ENCODE peak calls at places on chromosomes 2 and 18, in four cellular contexts. L is K562, N is GM12878, T is HepG2. W is an unnamed sample.

GRCh38 chr18:55731594-55732042 is 143.6 kb upstream of the TCF4 start:
- DNase-seq in N (no peak), L (peak; percentile 50), T (no peak), W (no peak)

GRCh38 chr2:207819839-207820784 is 50.4 kb upstream of the FZD5 start:
- DNase-seq in L (no peak), T (peak; percentile 97), N (no peak), W (no peak)

GRCh38 chr2:232438951-232439757 is 16.8 kb upstream of the ALPI start:
- DNase-seq in L (peak; percentile 17), T (no peak), N (no peak), W (no peak)

GRCh38 chr18:51339866-51340265 is 142.4 kb upstream of the MEX3C start:
- DNase-seq in N (no peak), T (no peak), L (no peak), W (no peak)

GRCh38 chr2:149087751-149088150 is 49.3 kb downstream of the LYPD6B start:
- DNase-seq in N (no peak), T (no peak), L (no peak), W (no peak)

GRCh38 chr2:15178946-15179345 is 382.2 kb downstream of the NBAS start:
- DNase-seq in N (no peak), T (no peak), L (no peak), W (no peak)

GRCh38 chr2:105438104-105438929 is 39.5 kb upstream of the FHL2 start:
- DNase-seq in L (no peak), T (no peak), N (no peak), W (no peak)

GRCh38 chr2:177147834-177148233 is 64.8 kb upstream of the HNRNPA3 start:
- DNase-seq in N (no peak), L (no peak), T (no peak), W (no peak)

GRCh38 chr18:36155960-36156757 is 26.5 kb downstream of the ELP2 start:
- DNase-seq in T (no peak), N (no peak), L (no peak), W (no peak)

GRCh38 chr2:128505150-128505490 is 186.5 kb upstream of the HS6ST1 start:
- DNase-seq in T (no peak), N (no peak), L (no peak), W (no peak)

DNA sequence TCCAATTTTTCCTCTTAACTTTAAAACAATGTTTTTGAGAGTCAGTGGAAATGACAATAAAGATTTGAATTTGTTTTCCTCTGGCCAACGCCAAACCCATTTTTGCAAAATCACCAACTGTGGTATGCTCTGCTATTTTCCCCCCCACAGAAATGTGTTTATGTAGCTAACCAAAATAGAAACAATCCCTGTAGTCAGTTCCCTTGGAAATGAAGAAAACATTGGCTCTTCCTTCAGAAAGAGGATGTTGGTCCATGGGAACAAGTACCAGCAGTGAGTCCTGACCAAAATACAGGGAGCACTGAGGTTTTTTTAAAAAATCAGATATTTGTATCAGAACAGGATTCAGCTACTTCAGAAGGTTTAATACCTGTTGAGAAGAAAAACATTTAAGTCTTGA is 65.3 kb downstream of the SLC40A1 start:
- DNase-seq in L (no peak), T (no peak), N (no peak), W (no peak)
- TF ChIP-seq GABPA in L (no peak), T (no peak), N (no peak), W (no peak)

DNA sequence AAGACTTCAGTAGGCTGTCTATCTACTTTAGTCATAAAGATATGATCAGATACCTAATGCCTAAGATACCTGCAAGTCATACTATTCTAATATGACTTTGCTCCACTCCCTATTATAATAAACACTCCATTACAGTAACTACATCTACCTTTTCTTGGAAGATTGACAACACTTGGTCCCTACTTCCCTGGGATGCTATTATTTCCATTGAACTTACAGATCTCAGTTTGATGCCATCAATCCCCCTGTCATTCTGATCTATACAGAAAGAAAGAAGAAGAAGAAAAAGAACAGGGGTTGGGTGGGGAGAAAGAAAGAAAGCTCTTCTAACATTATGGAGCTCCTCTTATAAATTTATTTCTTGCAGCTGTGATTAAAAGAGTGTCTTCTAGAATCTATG is 889.1 kb upstream of the NRXN1 start:
- DNase-seq in L (no peak), N (no peak), T (no peak), W (no peak)
- TF ChIP-seq POLR2AphosphoS5 in L (no peak), N (no peak), T (no peak), W (no peak)

GRCh38 chr18:57791911-57792310 is 11.2 kb downstream of the ATP8B1 start:
- DNase-seq in N (no peak), T (no peak), L (no peak), W (no peak)

GRCh38 chr18:57789759-57790158 is 13.4 kb downstream of the ATP8B1 start:
- DNase-seq in N (no peak), L (no peak), T (no peak), W (no peak)

GRCh38 chr18:57792741-57793629 is 10.1 kb downstream of the ATP8B1 start:
- DNase-seq in N (no peak), L (no peak), T (no peak), W (no peak)

GRCh38 chr18:57790316-57790715 is 12.8 kb downstream of the ATP8B1 start:
- DNase-seq in T (no peak), N (no peak), L (no peak), W (no peak)

DNA sequence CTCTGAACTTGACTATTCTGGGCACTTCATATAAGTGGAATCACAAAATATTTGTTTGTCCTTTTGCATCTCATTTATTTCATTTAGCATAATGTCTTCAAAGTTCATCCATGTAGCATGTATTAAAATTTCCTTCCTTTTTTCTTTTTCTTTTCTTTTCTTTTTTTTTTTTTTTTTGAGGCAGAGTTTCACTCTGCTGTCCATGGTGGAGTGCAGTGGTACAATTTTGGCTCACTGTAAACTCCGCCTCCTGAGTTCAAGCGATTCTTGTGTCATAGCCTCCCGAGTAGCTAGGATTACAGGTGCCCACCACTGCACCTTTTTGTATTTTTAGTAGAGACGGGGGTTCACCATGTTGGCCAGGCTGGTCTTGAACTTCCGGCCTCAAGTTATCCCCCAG is 11.9 kb downstream of the ATP8B1 start:
- DNase-seq in N (no peak), T (no peak), L (no peak), W (no peak)
- TF ChIP-seq REST in N (no peak), T (no peak), L (no peak), W (peak; percentile 59)

GRCh38 chr2:239293450-239294430 is 107.1 kb downstream of the HDAC4 start:
- DNase-seq in T (no peak), L (peak; percentile 60), N (peak; percentile 26), W (no peak)
- TF ChIP-seq GABPA in T (no peak), L (no peak), N (no peak), W (no peak)

GRCh38 chr2:98650998-98651397 is 42.6 kb downstream of the UNC50 start:
- DNase-seq in N (no peak), L (no peak), T (no peak), W (no peak)
- TF ChIP-seq POLR2AphosphoS5 in N (no peak), L (no peak), T (no peak), W (no peak)

GRCh38 chr2:200968735-200969134 is 5.3 kb upstream of the ORC2 start:
- DNase-seq in N (no peak), T (peak; percentile 24), L (peak; percentile 10), W (no peak)
- TF ChIP-seq REST in N (no peak), T (no peak), L (no peak), W (no peak)

GRCh38 chr2:48414640-48414979 is 115.3 kb upstream of the STON1 start:
- DNase-seq in N (no peak), L (no peak), T (no peak), W (no peak)
- TF ChIP-seq GABPA in N (no peak), L (no peak), T (no peak), W (no peak)

GRCh38 chr2:96526615-96527014 is 9.9 kb upstream of the ARID5A start:
- DNase-seq in N (no peak), T (no peak), L (no peak), W (no peak)

GRCh38 chr2:96528680-96529375 is 7.7 kb upstream of the ARID5A start:
- DNase-seq in N (no peak), T (no peak), L (peak; percentile 39), W (no peak)

GRCh38 chr2:96526101-96526591 is 10.4 kb upstream of the ARID5A start:
- DNase-seq in T (no peak), N (no peak), L (no peak), W (no peak)

GRCh38 chr2:96527990-96528679 is 8.4 kb upstream of the ARID5A start:
- DNase-seq in L (no peak), T (no peak), N (peak; percentile 72), W (peak; percentile 70)

DNA sequence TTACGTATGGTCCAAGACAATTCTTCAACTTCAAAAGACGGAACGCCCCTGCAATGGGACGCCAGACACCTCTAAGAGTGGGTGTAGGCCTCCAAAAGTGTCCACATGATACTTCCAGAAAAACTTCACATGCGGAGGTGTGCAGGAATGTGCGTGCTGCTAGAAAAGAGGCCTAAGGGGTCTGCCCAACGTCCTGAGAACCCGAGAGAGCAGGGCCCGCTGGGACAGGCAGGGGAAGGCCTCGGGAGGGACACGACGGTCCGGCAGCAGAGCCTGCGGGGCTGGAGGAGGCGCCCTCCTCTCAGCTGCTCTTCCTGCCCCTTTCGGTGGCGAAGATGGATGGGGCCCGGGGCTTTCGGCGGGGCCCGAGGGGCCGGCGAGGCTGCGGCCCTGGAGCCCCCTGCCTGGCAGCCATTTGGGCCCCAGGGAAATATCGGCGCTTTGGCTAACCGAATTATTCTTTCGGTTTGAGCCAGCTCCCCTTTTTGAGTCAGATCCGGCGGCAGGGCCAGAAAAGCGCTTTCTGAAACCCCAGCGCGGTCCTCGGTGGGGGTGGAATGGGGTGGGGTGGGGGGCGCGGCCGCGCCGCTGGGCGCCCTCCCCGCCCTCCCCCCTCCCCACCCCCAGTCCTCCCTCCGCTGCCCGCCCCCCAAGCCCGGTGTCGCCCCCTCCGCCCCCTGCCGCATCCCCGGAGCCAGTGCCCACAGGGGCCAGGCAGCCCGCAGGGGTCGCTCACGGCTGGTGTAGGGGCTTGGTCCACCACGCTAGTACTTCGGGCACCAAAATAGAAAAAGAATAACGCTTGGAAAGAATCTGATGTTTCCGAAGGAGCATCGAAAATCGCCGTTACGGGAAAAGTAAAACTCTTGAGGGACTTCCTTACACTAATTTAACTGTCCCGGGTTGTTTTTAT is 9.2 kb upstream of the ARID5A start:
- DNase-seq in L (no peak), T (no peak), N (no peak), W (no peak)
- TF ChIP-seq POLR2AphosphoS5 in L (no peak), T (no peak), N (peak; percentile 48), W (no peak)

GRCh38 chr2:235255716-235256115 is 238.1 kb upstream of the AGAP1 start:
- DNase-seq in N (no peak), T (no peak), L (no peak), W (no peak)
- TF ChIP-seq REST in N (no peak), T (no peak), L (no peak), W (no peak)

W was measured in HL-60.